ENCODE peak calls at places on chromosomes 13 and 19, in nine cellular contexts. I is pons; R is GM12865; N is AG10803; E is progenitor cell of endocrine pancreas; X is HuH-7; P is adrenal gland; T is stimulated activated CD4-positive, alpha-beta T cell treated with anti-CD3 and anti-CD28 coated beads, TNF-alpha, amount 100 ng/mL, for 4 hours; L is A172. V is an unnamed sample.

GRCh38 chr19:51808333-51808986 is 13.5 kb downstream of the FPR3 start:
- DNase-seq in I (no peak), R (no peak), N (peak; percentile 74), E (no peak), X (no peak), P (no peak), T (no peak), L (peak; percentile 31), V (no peak)

GRCh38 chr19:19461671-19462622 is 53.4 kb downstream of the TSSK6 start:
- DNase-seq in I (no peak), R (no peak), N (no peak), E (peak; percentile 27), X (no peak), P (peak; percentile 93), T (no peak), L (no peak), V (peak; percentile 70)

GRCh38 chr13:91375119-91375729 is 23.2 kb upstream of the GPC5 start:
- DNase-seq in I (no peak), R (peak; percentile 54), N (peak; percentile 5), E (no peak), X (no peak), P (no peak), T (no peak), L (no peak), V (no peak)

GRCh38 chr13:21243045-21243842 is 66.8 kb downstream of the MRPL57 start:
- DNase-seq in I (no peak), R (no peak), N (no peak), E (no peak), X (no peak), P (peak; percentile 61), T (no peak), L (no peak), V (no peak)

GRCh38 chr13:40371531-40372125 is 294.8 kb downstream of the FOXO1 start:
- DNase-seq in I (no peak), R (no peak), N (no peak), E (no peak), X (no peak), P (peak; percentile 23), T (no peak), L (no peak), V (no peak)

GRCh38 chr13:23870356-23871146 is 18.6 kb downstream of the MIPEP start:
- DNase-seq in I (no peak), R (peak; percentile 55), N (peak; percentile 9), E (no peak), X (no peak), P (no peak), T (no peak), L (no peak), V (no peak)

GRCh38 chr19:47625650-47626049 is 16.7 kb downstream of the BICRA start:
- DNase-seq in I (no peak), R (no peak), N (no peak), E (no peak), X (no peak), P (no peak), T (no peak), L (no peak), V (no peak)

GRCh38 chr13:102825921-102826706 is 19.7 kb upstream of the ERCC5 start:
- DNase-seq in I (no peak), R (no peak), N (peak; percentile 95), E (no peak), X (no peak), P (no peak), T (no peak), L (peak; percentile 93), V (no peak)

GRCh38 chr13:26557393-26558073 is at the start of gene WASF3:
- DNase-seq in I (peak; percentile 93), R (peak; percentile 60), N (peak; percentile 93), E (peak; percentile 95), X (peak; percentile 88), P (peak; percentile 97), T (no peak), L (peak; percentile 80), V (peak; percentile 96)

V was measured in heart left ventricle.